ENCODE peak calls at places on chromosome 1, in seven cellular contexts. B, R, N, V, Q, M and W are unnamed samples.

GRCh38 chr1:189693140-189693539 is 784.5 kb downstream of the BRINP3 start:
- DNase-seq in B (no peak), R (no peak), N (peak; percentile 25), V (no peak), Q (no peak), M (no peak), W (no peak)

GRCh38 chr1:31423418-31423947 is 10.5 kb downstream of the SERINC2 start:
- DNase-seq in B (no peak), R (no peak), N (no peak), V (no peak), Q (no peak), M (no peak), W (no peak)

GRCh38 chr1:86370627-86371026 is 25.5 kb downstream of the ODF2L start:
- DNase-seq in B (no peak), R (no peak), N (peak; percentile 39), V (no peak), Q (no peak), M (no peak), W (no peak)

GRCh38 chr1:210437111-210437510 is 108.4 kb downstream of the HHAT start:
- DNase-seq in B (no peak), R (no peak), N (no peak), V (no peak), Q (no peak), M (no peak), W (no peak)

GRCh38 chr1:9350011-9350907 is 57.6 kb downstream of the SPSB1 start:
- DNase-seq in B (no peak), R (no peak), N (peak; percentile 94), V (no peak), Q (no peak), M (no peak), W (peak; percentile 58)

GRCh38 chr1:153548722-153549695 is at the start of gene S100A3:
- DNase-seq in B (no peak), R (no peak), N (peak; percentile 99), V (no peak), Q (peak; percentile 65), M (peak; percentile 85), W (peak; percentile 90)

GRCh38 chr1:86069757-86070145 is 86.8 kb downstream of the COL24A1 start:
- DNase-seq in B (no peak), R (no peak), N (no peak), V (no peak), Q (no peak), M (no peak), W (no peak)

GRCh38 chr1:84171471-84171870 is 27.4 kb downstream of the PRKACB start:
- DNase-seq in B (no peak), R (no peak), N (no peak), V (no peak), Q (no peak), M (no peak), W (no peak)

GRCh38 chr1:224182057-224182865 is 779 bp upstream of the DEGS1 start:
- DNase-seq in B (no peak), R (no peak), N (peak; percentile 6), V (no peak), Q (no peak), M (no peak), W (no peak)

GRCh38 chr1:31702836-31703404 is 897 bp downstream of the COL16A1 start:
- DNase-seq in B (no peak), R (no peak), N (peak; percentile 65), V (no peak), Q (no peak), M (no peak), W (no peak)

GRCh38 chr1:199223936-199224335 is 585.1 kb downstream of the PTPRC start:
- DNase-seq in B (no peak), R (no peak), N (no peak), V (no peak), Q (no peak), M (no peak), W (no peak)

DNA sequence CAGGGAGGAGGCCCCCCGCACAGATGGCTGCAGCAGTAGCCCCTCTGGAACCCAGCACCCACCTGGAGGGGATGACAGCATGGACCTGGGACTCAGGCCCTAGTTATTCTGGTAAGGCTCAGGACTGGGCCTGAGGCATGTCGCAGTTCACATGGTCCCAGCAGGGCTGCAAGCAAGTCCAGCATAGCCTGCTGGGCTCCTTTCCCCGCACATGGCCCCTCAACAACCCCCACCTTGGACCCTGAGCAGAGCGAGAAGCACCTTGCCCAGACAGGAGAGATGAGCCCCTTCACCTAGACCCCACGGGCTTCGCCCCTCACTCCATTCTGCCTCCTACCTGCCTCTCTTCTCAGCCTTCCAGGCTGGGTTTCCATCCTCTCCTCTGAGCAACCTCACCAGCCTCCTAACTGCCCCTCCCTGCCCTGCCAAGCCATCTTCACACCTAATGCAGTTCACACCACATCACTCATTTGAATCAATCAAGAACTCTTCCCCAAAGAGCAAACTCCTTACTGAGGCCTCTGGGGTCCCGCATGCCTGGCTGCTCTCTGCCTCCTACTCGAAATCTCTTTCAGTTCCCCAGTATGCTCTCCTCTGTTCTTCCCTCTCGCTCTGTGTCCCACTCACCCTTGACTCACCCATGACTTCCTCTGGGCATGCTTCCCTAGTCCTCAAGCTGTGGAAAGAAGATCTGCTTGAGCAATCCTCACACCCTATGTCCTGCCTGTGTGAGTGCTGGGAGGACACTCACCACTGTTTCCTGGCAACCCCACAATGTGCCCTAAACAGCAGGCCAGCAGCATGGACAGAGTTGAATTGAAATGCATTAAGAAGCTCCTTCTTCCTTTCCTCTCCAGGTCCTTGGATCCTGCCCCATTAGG is 9.4 kb upstream of the THEMIS2 start:
- DNase-seq in B (no peak), R (peak; percentile 86), N (peak; percentile 98), V (no peak), Q (peak; percentile 72), M (peak; percentile 74), W (peak; percentile 68)
- H3K4me3 ChIP-seq in B (no peak overlapping the region), R (peak overlapping the region; percentile 19), N (peak overlapping the region; percentile 42), V (no peak overlapping the region), Q (no peak overlapping the region), M (no peak overlapping the region), W (no peak overlapping the region)

DNA sequence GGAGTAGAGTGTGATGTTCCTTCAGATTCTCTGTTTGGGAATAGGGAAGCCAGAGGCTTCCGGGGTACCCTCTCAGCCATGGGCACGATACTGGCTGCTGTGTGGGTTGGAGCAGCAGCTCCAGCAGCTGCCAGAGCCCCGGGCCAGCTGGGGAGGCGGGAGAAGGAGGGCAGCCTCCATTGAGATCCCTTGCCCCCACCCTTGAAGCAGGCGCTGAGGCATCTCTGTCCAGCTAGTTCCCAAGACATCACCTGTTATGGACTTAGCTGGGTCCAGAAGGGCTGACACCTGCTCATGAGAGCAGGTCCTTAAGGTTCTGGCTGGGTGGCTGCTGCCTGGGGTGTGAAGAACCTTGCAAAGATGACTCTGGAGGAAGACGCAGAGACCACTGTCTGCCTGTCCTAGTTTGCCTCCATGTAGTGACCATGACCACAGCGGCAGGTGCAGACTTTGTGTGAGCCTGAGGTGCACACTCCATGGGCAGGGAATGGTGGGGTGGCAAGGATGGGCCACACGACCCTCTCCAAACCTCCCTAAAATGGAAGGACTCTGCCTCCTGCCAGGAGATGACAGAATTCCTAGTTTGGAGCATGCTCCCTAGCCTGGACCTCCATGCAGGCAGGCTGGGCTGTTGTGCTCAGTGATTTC is 222.6 kb upstream of the C1orf174 start:
- DNase-seq in B (no peak), R (peak; percentile 8), N (peak; percentile 57), V (no peak), Q (no peak), M (no peak), W (no peak)
- H3K4me1 ChIP-seq in B (no peaks in the 10 kb centered on the region), R (no peaks in the 10 kb centered on the region), N (no peaks in the 10 kb centered on the region), V (no peaks in the 10 kb centered on the region), Q (no peaks in the 10 kb centered on the region), M (no peaks in the 10 kb centered on the region), W (no peaks in the 10 kb centered on the region)

DNA sequence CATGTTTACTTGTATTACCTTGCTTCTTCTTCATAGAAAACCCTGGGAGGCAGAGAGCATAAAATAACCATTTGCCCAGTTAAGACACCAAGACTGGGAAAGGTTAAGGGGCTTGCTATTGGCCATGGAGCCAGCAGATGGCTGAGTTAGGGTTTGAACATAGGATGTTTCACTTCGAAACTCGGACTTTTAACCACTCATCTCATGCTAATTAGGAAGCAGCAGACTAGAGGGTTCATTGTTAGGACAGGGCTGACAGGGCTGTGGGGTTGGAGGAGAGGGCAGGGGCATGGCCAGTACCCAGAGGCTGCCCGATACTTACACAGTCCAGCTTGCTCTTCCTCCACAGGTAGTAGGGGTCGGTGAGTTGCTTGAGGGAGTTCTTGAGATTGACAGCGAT is 17.0 kb downstream of the SLC26A9 start:
- DNase-seq in B (no peak), R (no peak), N (peak; percentile 32), V (no peak), Q (no peak), M (no peak), W (no peak)
- H3K27ac ChIP-seq in B (no peak overlapping the region), R (no peak overlapping the region), N (peak overlapping the region; percentile 58), V (no peak overlapping the region), Q (no peak overlapping the region), M (no peak overlapping the region), W (no peak overlapping the region)

GRCh38 chr1:94921977-94922376 is 4.9 kb downstream of the CNN3 start:
- DNase-seq in B (no peak), R (no peak), N (no peak), V (no peak), Q (no peak), M (no peak), W (no peak)
- H3K4me3 ChIP-seq in B (no peak overlapping the region), R (peak overlapping the region; percentile 35), N (no peak overlapping the region), V (no peak overlapping the region), Q (no peak overlapping the region), M (peak overlapping the region; percentile 78), W (no peak overlapping the region)

DNA sequence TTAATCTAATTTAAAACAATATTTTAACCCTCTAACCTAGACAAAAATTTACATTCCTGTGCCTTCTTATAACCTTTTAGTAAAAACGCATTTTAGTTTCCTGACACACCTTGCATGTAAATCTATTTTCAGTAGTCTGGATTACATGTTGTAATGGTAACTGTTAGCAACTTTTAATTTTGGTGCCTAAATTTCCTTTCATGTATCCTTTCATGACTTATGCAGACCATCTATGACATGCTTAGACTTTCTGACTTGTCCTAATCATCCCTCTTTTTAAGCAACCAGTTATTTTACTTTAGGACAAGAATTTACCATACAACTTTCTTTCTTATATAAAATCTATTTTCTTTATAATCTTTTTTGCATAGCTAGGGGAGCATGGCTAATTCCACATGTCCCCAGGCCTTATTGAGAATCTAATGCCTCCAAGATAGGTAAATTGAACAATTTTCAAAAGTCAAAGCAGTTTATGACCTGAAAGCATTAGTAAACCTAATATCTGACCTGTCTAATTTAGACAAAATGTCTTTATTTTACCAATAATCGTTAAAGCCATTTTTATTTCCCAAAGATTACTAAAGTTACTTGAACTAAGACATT is 57.5 kb upstream of the IL12RB2 start:
- DNase-seq in B (peak; percentile 8), R (no peak), N (no peak), V (no peak), Q (no peak), M (no peak), W (no peak)
- H3K4me1 ChIP-seq in B (no peaks in the 10 kb centered on the region), R (no peaks in the 10 kb centered on the region), N (no peaks in the 10 kb centered on the region), V (no peaks in the 10 kb centered on the region), Q (no peaks in the 10 kb centered on the region), M (no peaks in the 10 kb centered on the region), W (no peaks in the 10 kb centered on the region)

GRCh38 chr1:117669572-117669971 is 63.7 kb downstream of the TENT5C start:
- DNase-seq in B (no peak), R (no peak), N (no peak), V (no peak), Q (no peak), M (no peak), W (peak; percentile 56)
- H3K27ac ChIP-seq in B (no peak overlapping the region), R (no peak overlapping the region), N (no peak overlapping the region), V (no peak overlapping the region), Q (no peak overlapping the region), M (no peak overlapping the region), W (no peak overlapping the region)

DNA sequence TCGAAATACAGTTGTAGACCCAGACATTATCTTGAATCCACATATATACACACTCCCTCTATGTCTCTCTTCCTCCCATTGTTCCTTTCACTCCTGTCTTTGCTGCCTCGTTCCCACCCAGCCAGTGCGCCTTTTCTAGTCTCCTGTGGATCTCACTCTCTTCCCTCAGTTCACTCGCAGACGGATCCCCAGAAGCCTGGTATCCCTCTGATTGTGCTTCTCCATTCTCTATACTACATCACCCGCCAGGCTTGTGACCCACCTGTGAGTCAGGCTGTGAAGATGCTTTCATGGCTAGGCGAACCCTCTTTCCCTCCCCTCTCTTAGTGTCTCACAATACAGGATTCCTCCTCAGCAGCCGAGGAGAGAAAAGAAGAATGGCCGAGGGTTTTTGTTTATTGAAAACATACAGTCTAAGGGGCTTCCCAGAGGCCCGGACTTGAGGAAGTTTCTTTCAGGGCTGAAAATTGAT is 1.5 kb downstream of the HCN3 start:
- DNase-seq in B (no peak), R (no peak), N (no peak), V (no peak), Q (no peak), M (no peak), W (no peak)
- H3K4me3 ChIP-seq in B (no peak overlapping the region), R (peak overlapping the region; percentile 73), N (no peak overlapping the region), V (peak overlapping the region; percentile 97), Q (no peak overlapping the region), M (no peak overlapping the region), W (no peak overlapping the region)